ENCODE peak calls at places on chromosome 13, in six cellular contexts. N is CD4-positive, alpha-beta memory T cell; A is fibroblast of lung; G is HL-60; L is SW 1271; V is RWPE2. Q is an unnamed sample.

GRCh38 chr13:109233293-109233692 is 553.1 kb downstream of the IRS2 start:
- DNase-seq in A (no peak), G (no peak), V (no peak), L (no peak), N (no peak), Q (no peak)

GRCh38 chr13:114313061-114313860 is 1.0 kb upstream of the CHAMP1 start:
- DNase-seq in L (no peak), V (no peak), N (no peak), G (no peak), A (no peak), Q (no peak)

GRCh38 chr13:99227909-99228688 is 27.4 kb downstream of the UBAC2 start:
- DNase-seq in V (no peak), A (no peak), G (peak), L (no peak), N (no peak), Q (no peak)

GRCh38 chr13:105442040-105442439 is 1093.4 kb downstream of the EFNB2 start:
- DNase-seq in V (no peak), N (no peak), A (no peak), L (no peak), G (no peak), Q (no peak)

GRCh38 chr13:113245858-113246791 is 36.7 kb downstream of the CUL4A start:
- DNase-seq in A (peak), N (no peak), G (no peak), L (no peak), V (no peak), Q (no peak)

GRCh38 chr13:43878897-43879322 is 630 bp downstream of the CCDC122 start:
- DNase-seq in A (peak), G (peak), N (no peak), V (no peak), L (peak), Q (peak)

GRCh38 chr13:38452656-38453055 is 103.0 kb downstream of the UFM1 start:
- DNase-seq in L (no peak), N (no peak), A (no peak), G (no peak), V (no peak), Q (no peak)

GRCh38 chr13:28052945-28053344 is 47.4 kb downstream of the FLT3 start:
- DNase-seq in L (no peak), A (no peak), N (no peak), G (peak), V (no peak), Q (no peak)

GRCh38 chr13:29654807-29655547 is 59.5 kb upstream of the SLC7A1 start:
- DNase-seq in G (no peak), A (no peak), L (no peak), N (no peak), V (no peak), Q (no peak)

GRCh38 chr13:80436571-80437169 is 95.7 kb upstream of the SPRY2 start:
- DNase-seq in G (no peak), L (no peak), V (no peak), N (no peak), A (peak), Q (no peak)

GRCh38 chr13:87887459-87888123 is 216.4 kb downstream of the SLITRK5 start:
- DNase-seq in L (no peak), N (no peak), G (no peak), A (no peak), V (no peak), Q (no peak)

GRCh38 chr13:80979035-80979641 is 638.2 kb upstream of the SPRY2 start:
- DNase-seq in G (peak), L (peak), N (no peak), V (no peak), A (peak), Q (peak)

GRCh38 chr13:101309014-101309619 is 107.2 kb downstream of the NALCN start:
- DNase-seq in V (no peak), A (peak), L (no peak), G (no peak), N (no peak), Q (no peak)

GRCh38 chr13:32225494-32225931 is 89.7 kb downstream of the ZAR1L start:
- DNase-seq in G (no peak), A (peak), L (no peak), V (no peak), N (no peak), Q (no peak)

GRCh38 chr13:19604306-19604705 is 29.2 kb upstream of the MPHOSPH8 start:
- DNase-seq in A (no peak), L (no peak), V (no peak), G (no peak), N (no peak), Q (no peak)

GRCh38 chr13:79679334-79679733 is 198.4 kb downstream of the NDFIP2 start:
- DNase-seq in V (peak), L (peak), N (no peak), A (peak), G (peak), Q (peak)

GRCh38 chr13:106350208-106350607 is 185.3 kb downstream of the EFNB2 start:
- DNase-seq in N (no peak), G (no peak), A (no peak), V (no peak), L (no peak), Q (no peak)

GRCh38 chr13:45501175-45501526 is 36.4 kb downstream of the COG3 start:
- DNase-seq in V (no peak), G (no peak), N (no peak), L (no peak), A (no peak), Q (no peak)

GRCh38 chr13:38213307-38213706 is 136.3 kb upstream of the UFM1 start:
- DNase-seq in N (no peak), A (no peak), L (no peak), G (no peak), V (no peak), Q (no peak)

GRCh38 chr13:43911283-43911682 is 31.6 kb downstream of the LACC1 start:
- DNase-seq in N (no peak), G (no peak), V (no peak), A (no peak), L (no peak), Q (no peak)

GRCh38 chr13:90414691-90415596 is 932.5 kb upstream of the MIR17HG start:
- DNase-seq in L (peak), A (peak), G (no peak), V (no peak), N (no peak), Q (no peak)

GRCh38 chr13:99044764-99045163 is 66.9 kb upstream of the DOCK9 start:
- DNase-seq in N (no peak), L (no peak), A (no peak), V (no peak), G (no peak), Q (no peak)

GRCh38 chr13:100209857-100210580 is 121.1 kb downstream of the PCCA start:
- DNase-seq in G (no peak), V (no peak), N (no peak), A (peak), L (peak), Q (no peak)

GRCh38 chr13:30581582-30581981 is 36.1 kb upstream of the USPL1 start:
- DNase-seq in V (no peak), G (no peak), A (peak), L (peak), N (peak), Q (no peak)

GRCh38 chr13:51768378-51768921 is 35.5 kb downstream of the DHRS12 start:
- DNase-seq in V (no peak), L (no peak), A (no peak), G (no peak), N (no peak), Q (no peak)

GRCh38 chr13:39616087-39616694 is 13.2 kb upstream of the LHFPL6 start:
- DNase-seq in L (peak), A (peak), N (peak), V (no peak), G (peak), Q (no peak)

GRCh38 chr13:102317593-102317992 is 84.3 kb downstream of the FGF14 start:
- DNase-seq in L (no peak), N (no peak), A (peak), V (no peak), G (no peak), Q (no peak)

GRCh38 chr13:113820813-113821651 is 42.8 kb downstream of the GAS6 start:
- DNase-seq in N (no peak), A (peak), G (no peak), V (peak), L (no peak), Q (no peak)

GRCh38 chr13:96091164-96091931 is 1.4 kb downstream of the HS6ST3 start:
- DNase-seq in L (no peak), G (no peak), A (no peak), V (no peak), N (no peak), Q (peak)

GRCh38 chr13:44576396-44577235 is 486 bp upstream of the TSC22D1 start:
- DNase-seq in L (no peak), N (no peak), V (no peak), G (no peak), A (no peak), Q (peak)

GRCh38 chr13:60944863-60945262 is 470.8 kb downstream of the PCDH20 start:
- DNase-seq in A (no peak), L (no peak), N (no peak), G (no peak), V (no peak), Q (no peak)

GRCh38 chr13:27131202-27131623 is 40.4 kb downstream of the USP12 start:
- DNase-seq in L (peak), A (no peak), G (no peak), N (peak), V (no peak), Q (no peak)

Q was measured in pancreas.